ENCODE peak calls at places on chromosomes 16 and 17, in four cellular contexts. V is fibroblast of lung, O is T-helper 2 cell, E is RCC 7860. J is an unnamed sample.

GRCh38 chr17:45146166-45146565 is 2.1 kb upstream of the HEXIM1 start:
- DNase-seq in V (no peak), O (no peak), E (no peak), J (no peak)

GRCh38 chr17:27463235-27463677 is 7.0 kb downstream of the KSR1 start:
- DNase-seq in V (no peak), O (no peak), E (peak; percentile 56), J (no peak)

GRCh38 chr17:72333570-72333969 is 212.8 kb downstream of the SOX9 start:
- DNase-seq in V (no peak), O (no peak), E (no peak), J (no peak)

GRCh38 chr16:27441276-27441675 is 39.3 kb downstream of the IL21R start:
- DNase-seq in V (no peak), O (no peak), E (no peak), J (no peak)

GRCh38 chr17:75945202-75945601 is 4.4 kb upstream of the FBF1 start:
- DNase-seq in V (no peak), O (no peak), E (no peak), J (no peak)

GRCh38 chr17:72837335-72837734 is 255.2 kb downstream of the SLC39A11 start:
- DNase-seq in V (no peak), O (no peak), E (no peak), J (no peak)

GRCh38 chr17:43907425-43907981 is at the start of gene MPP2:
- DNase-seq in V (peak; percentile 77), O (peak; percentile 32), E (no peak), J (peak; percentile 38)

GRCh38 chr16:80144191-80144590 is 396.6 kb upstream of the DYNLRB2 start:
- DNase-seq in V (peak; percentile 29), O (no peak), E (no peak), J (no peak)